ENCODE peak calls at places on chromosome 7, in four cellular contexts. V is HCT116, D is K562, R is HepG2. G is an unnamed sample.

GRCh38 chr7:19713676-19714075 is 4.8 kb upstream of the POLR1F start:
- DNase-seq in V (peak; percentile 51), D (peak; percentile 22), R (peak; percentile 23), G (peak; percentile 22)

GRCh38 chr7:45924283-45924682 is 3.2 kb upstream of the IGFBP3 start:
- DNase-seq in V (no peak), D (no peak), R (no peak), G (no peak)

GRCh38 chr7:128404826-128405344 is 4.9 kb downstream of the IMPDH1 start:
- DNase-seq in V (no peak), D (no peak), R (no peak), G (no peak)

GRCh38 chr7:100655908-100656674 is at the start of gene ACTL6B:
- DNase-seq in V (no peak), D (peak; percentile 100), R (no peak), G (no peak)

GRCh38 chr7:1092806-1093505 is 5.0 kb downstream of the GPER1 start:
- DNase-seq in V (no peak), D (no peak), R (peak; percentile 84), G (no peak)

GRCh38 chr7:150974468-150975391 is 3.4 kb downstream of the KCNH2 start:
- DNase-seq in V (peak; percentile 43), D (peak; percentile 98), R (no peak), G (no peak)

GRCh38 chr7:131769241-131769640 is 212.8 kb upstream of the PODXL start:
- DNase-seq in V (peak; percentile 6), D (no peak), R (no peak), G (no peak)

GRCh38 chr7:13288516-13288915 is 601.1 kb downstream of the ARL4A start:
- DNase-seq in V (no peak), D (no peak), R (no peak), G (no peak)

DNA sequence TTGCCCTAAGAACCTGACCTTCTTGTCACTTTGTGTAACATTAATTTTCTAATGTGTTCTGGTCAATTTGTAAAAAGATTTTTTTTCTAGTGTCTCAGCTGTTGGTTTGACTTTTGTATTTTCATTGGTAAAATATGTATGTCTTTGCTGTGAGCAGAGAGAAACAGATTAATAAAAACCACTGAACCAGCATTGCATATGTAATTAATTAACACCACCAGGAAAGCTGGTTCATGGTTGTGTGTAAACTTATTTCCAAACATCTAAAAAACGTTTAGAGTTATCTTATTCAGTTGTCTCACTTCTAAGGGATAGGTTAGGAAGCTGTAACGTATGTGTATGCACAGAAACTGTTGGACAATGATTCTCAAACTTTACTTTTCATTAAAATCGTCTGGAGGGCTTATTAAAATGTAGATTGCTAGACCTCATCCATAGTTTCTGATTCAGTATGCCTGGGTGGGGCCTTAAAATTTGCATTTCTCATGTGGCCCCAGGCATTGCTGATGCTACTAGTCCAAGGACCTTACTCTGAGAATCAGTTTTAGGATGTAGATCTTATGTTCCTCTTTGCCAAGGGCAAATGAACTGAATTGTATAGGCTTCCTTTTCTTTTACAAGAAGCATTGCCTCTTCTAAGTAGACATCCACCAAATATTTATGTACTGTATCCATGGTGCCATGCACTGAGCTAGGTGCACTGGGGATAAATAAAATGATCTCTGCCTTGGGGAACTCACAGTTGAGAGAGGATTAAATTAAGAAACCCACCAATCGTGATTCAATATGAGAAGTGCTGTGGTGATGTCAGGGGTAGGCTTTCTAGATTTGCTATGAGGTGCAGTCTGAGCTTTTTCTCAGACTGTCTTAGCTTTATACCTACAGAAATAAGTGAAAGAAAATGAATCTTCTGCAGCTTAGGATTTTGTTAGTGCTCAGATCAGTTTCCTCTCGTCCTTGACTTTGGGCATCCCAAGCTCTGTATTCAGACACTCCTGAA is 98.7 kb downstream of the AUTS2 start:
- DNase-seq in V (no peak), D (no peak), R (no peak), G (no peak)
- TF ChIP-seq SIN3A in V (no peak), D (no peak), R (no peak), G (no peak)

GRCh38 chr7:6576024-6576866 is 1.0 kb upstream of the ZDHHC4 start:
- DNase-seq in V (no peak), D (peak; percentile 39), R (no peak), G (no peak)
- H3K4me3 ChIP-seq in V (peak overlapping the region; percentile 87), D (peak overlapping the region; percentile 44), R (peak overlapping the region; percentile 61), G (peak overlapping the region; percentile 79)

GRCh38 chr7:2732959-2733584 is 45.1 kb downstream of the AMZ1 start:
- DNase-seq in V (no peak), D (peak; percentile 65), R (no peak), G (no peak)
- TF ChIP-seq TCF7L2 in V (no peak), D (no peak), R (no peak), G (no peak)

GRCh38 chr7:138460176-138460648 is at the start of gene TRIM24:
- DNase-seq in V (no peak), D (no peak), R (no peak), G (no peak)
- TF ChIP-seq SIN3A in V (peak; percentile 48), D (peak; percentile 79), R (peak; percentile 67), G (peak; percentile 65)

GRCh38 chr7:17613338-17614041 is 315.0 kb downstream of the AHR start:
- DNase-seq in V (no peak), D (no peak), R (no peak), G (no peak)

GRCh38 chr7:17608114-17608833 is 309.8 kb downstream of the AHR start:
- DNase-seq in V (no peak), D (no peak), R (no peak), G (no peak)

GRCh38 chr7:17617380-17617779 is 318.9 kb downstream of the AHR start:
- DNase-seq in V (no peak), D (no peak), R (no peak), G (no peak)

GRCh38 chr7:17611611-17612010 is 313.2 kb downstream of the AHR start:
- DNase-seq in V (no peak), D (no peak), R (no peak), G (no peak)
- H3K4me3 ChIP-seq in V (no peak overlapping the region), D (no peak overlapping the region), R (no peak overlapping the region), G (no peak overlapping the region)

GRCh38 chr7:141097430-141097829 is 23.6 kb downstream of the TMEM178B start:
- DNase-seq in V (no peak), D (no peak), R (no peak), G (no peak)
- TF ChIP-seq TCF7L2 in V (no peak), D (no peak), R (no peak), G (no peak)

GRCh38 chr7:95910341-95910740 is 138.0 kb downstream of the DYNC1I1 start:
- DNase-seq in V (no peak), D (no peak), R (no peak), G (no peak)

GRCh38 chr7:95917622-95918021 is 145.3 kb downstream of the DYNC1I1 start:
- DNase-seq in V (no peak), D (no peak), R (no peak), G (no peak)

GRCh38 chr7:95919574-95919973 is 147.2 kb downstream of the DYNC1I1 start:
- DNase-seq in V (no peak), D (no peak), R (no peak), G (no peak)

GRCh38 chr7:95916573-95917371 is 144.4 kb downstream of the DYNC1I1 start:
- DNase-seq in V (peak; percentile 59), D (peak; percentile 68), R (peak; percentile 52), G (peak; percentile 46)

GRCh38 chr7:95915731-95916130 is 143.4 kb downstream of the DYNC1I1 start:
- DNase-seq in V (no peak), D (no peak), R (no peak), G (no peak)
- TF ChIP-seq SIN3A in V (no peak), D (no peak), R (no peak), G (no peak)

GRCh38 chr7:47496064-47496665 is 85.7 kb downstream of the TNS3 start:
- DNase-seq in V (no peak), D (no peak), R (no peak), G (no peak)
- H3K4me3 ChIP-seq in V (no peak overlapping the region), D (no peak overlapping the region), R (no peak overlapping the region), G (no peak overlapping the region)

GRCh38 chr7:26307226-26307625 is 15.6 kb downstream of the SNX10 start:
- DNase-seq in V (no peak), D (no peak), R (no peak), G (no peak)
- TF ChIP-seq TCF7L2 in V (no peak), D (no peak), R (no peak), G (no peak)

G was measured in Panc1.